ENCODE peak calls at places on chromosomes 11 and 22, in five cellular contexts. One of them, this sample, is unnamed.

GRCh38 chr22:40107756-40108437 is 69.8 kb upstream of the TNRC6B start:
- DNase-seq in H1: no peak
- DNase-seq in CD8-positive, alpha-beta T cell: no peak
- DNase-seq in neural crest cell: no peak
- DNase-seq in lower leg skin: no peak
- DNase-seq in this sample: no peak

GRCh38 chr22:32796865-32797573 is 4.5 kb upstream of the TIMP3 start:
- DNase-seq in H1: peak
- DNase-seq in lower leg skin: peak
- DNase-seq in neural crest cell: peak
- DNase-seq in CD8-positive, alpha-beta T cell: peak
- DNase-seq in this sample: peak

GRCh38 chr11:62909107-62909894 is 11.9 kb downstream of the CHRM1 start:
- DNase-seq in H1: peak
- DNase-seq in neural crest cell: peak
- DNase-seq in CD8-positive, alpha-beta T cell: no peak
- DNase-seq in lower leg skin: peak
- DNase-seq in this sample: peak

GRCh38 chr11:121596195-121597145 is 143.7 kb upstream of the SORL1-AS1 start:
- DNase-seq in neural crest cell: no peak
- DNase-seq in CD8-positive, alpha-beta T cell: no peak
- DNase-seq in H1: no peak
- DNase-seq in lower leg skin: no peak
- DNase-seq in this sample: no peak

GRCh38 chr11:94130589-94131362 is 2.1 kb downstream of the PANX1 start:
- DNase-seq in lower leg skin: peak
- DNase-seq in neural crest cell: no peak
- DNase-seq in CD8-positive, alpha-beta T cell: no peak
- DNase-seq in H1: no peak
- DNase-seq in this sample: no peak

GRCh38 chr22:39243443-39244072 is 1.2 kb downstream of the PDGFB start:
- DNase-seq in H1: peak
- DNase-seq in lower leg skin: no peak
- DNase-seq in CD8-positive, alpha-beta T cell: no peak
- DNase-seq in neural crest cell: no peak
- DNase-seq in this sample: no peak

GRCh38 chr11:103582351-103582909 is 454.0 kb upstream of the DDI1 start:
- DNase-seq in H1: no peak
- DNase-seq in lower leg skin: no peak
- DNase-seq in CD8-positive, alpha-beta T cell: no peak
- DNase-seq in neural crest cell: no peak
- DNase-seq in this sample: no peak

GRCh38 chr22:47107431-47107830 is 345.0 kb downstream of the TBC1D22A start:
- DNase-seq in neural crest cell: no peak
- DNase-seq in CD8-positive, alpha-beta T cell: no peak
- DNase-seq in lower leg skin: no peak
- DNase-seq in H1: no peak
- DNase-seq in this sample: no peak

GRCh38 chr11:121329786-121330395 is 37.3 kb downstream of the SC5D start:
- DNase-seq in H1: no peak
- DNase-seq in lower leg skin: no peak
- DNase-seq in CD8-positive, alpha-beta T cell: no peak
- DNase-seq in neural crest cell: no peak
- DNase-seq in this sample: peak

GRCh38 chr11:77071671-77072605 is 5.2 kb downstream of the CAPN5 start:
- DNase-seq in neural crest cell: no peak
- DNase-seq in lower leg skin: peak
- DNase-seq in H1: no peak
- DNase-seq in CD8-positive, alpha-beta T cell: no peak
- DNase-seq in this sample: no peak

GRCh38 chr11:77074626-77075221 is 8.0 kb downstream of the CAPN5 start:
- DNase-seq in CD8-positive, alpha-beta T cell: no peak
- DNase-seq in H1: no peak
- DNase-seq in neural crest cell: no peak
- DNase-seq in lower leg skin: peak
- DNase-seq in this sample: no peak

GRCh38 chr11:77074205-77074604 is 7.4 kb downstream of the CAPN5 start:
- DNase-seq in CD8-positive, alpha-beta T cell: no peak
- DNase-seq in neural crest cell: no peak
- DNase-seq in lower leg skin: peak
- DNase-seq in H1: no peak
- DNase-seq in this sample: no peak

GRCh38 chr11:77072851-77073327 is 6.1 kb downstream of the CAPN5 start:
- DNase-seq in H1: no peak
- DNase-seq in lower leg skin: peak
- DNase-seq in CD8-positive, alpha-beta T cell: no peak
- DNase-seq in neural crest cell: no peak
- DNase-seq in this sample: no peak

DNA sequence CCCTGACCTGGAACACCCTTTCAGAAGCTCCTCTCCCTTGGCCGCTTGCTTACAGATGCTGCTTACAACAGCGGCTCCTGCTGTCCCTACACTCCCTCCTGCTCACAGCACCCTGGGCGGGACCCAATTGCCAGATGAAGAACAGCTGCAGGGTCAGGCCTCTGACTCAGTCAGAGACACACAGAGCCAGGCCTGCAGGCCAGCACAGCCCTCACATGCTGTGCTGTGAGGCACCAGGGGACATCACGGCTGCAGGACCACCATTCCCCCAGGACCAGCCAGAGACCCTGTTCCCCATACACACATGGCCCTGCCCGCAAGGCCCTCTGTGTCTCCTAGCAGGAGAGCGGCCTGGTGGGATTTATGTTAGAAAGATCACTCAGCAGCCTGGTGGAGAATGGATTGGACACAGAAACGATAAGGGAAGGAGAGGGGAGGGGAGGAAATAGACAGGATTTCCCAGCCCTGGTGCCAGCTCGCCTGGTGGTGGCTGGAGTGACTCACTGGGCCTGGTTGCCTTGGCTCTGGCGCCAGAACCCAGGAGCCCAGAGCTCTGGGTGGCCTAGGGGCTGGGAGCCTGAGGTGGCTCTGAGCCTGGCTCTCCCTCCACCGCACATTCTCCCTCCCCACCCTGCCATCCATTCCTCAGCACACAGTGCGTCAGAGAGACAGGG is 6.7 kb downstream of the CAPN5 start:
- DNase-seq in CD8-positive, alpha-beta T cell: no peak
- DNase-seq in H1: no peak
- DNase-seq in neural crest cell: no peak
- DNase-seq in lower leg skin: peak
- DNase-seq in this sample: peak
- TF ChIP-seq CTCF in CD8-positive, alpha-beta T cell: no peak
- TF ChIP-seq CTCF in H1: no peak
- TF ChIP-seq CTCF in neural crest cell: no peak
- TF ChIP-seq CTCF in lower leg skin: no peak
- TF ChIP-seq CTCF in this sample: peak

DNA sequence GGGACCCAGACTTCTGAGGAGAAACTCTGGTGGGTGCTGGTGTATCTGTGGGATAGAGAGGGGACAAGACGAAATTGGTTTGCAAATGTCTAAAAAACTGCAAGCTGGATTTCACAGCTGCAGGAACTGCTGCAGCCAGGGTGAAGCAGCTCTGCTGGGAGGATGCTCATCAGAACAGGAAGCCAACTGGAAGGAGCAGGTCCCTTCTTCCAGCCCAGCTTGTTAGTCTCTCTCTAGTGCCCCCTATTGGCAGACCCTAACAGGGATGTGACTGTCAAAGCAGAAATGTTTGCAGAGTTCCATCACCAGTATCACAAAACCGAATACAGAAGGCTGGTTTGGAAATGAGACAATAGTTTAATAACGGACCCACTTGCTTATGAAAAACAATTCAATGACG is 74.8 kb upstream of the SLC22A12 start:
- DNase-seq in H1: no peak
- DNase-seq in lower leg skin: no peak
- DNase-seq in neural crest cell: no peak
- DNase-seq in CD8-positive, alpha-beta T cell: no peak
- DNase-seq in this sample: peak
- TF ChIP-seq CTCF in H1: peak
- TF ChIP-seq CTCF in lower leg skin: no peak
- TF ChIP-seq CTCF in neural crest cell: peak
- TF ChIP-seq CTCF in CD8-positive, alpha-beta T cell: no peak
- TF ChIP-seq CTCF in this sample: peak

GRCh38 chr22:19843857-19844422 is 10.7 kb downstream of the GNB1L start:
- DNase-seq in CD8-positive, alpha-beta T cell: no peak
- DNase-seq in H1: peak
- DNase-seq in neural crest cell: no peak
- DNase-seq in lower leg skin: no peak
- DNase-seq in this sample: no peak

GRCh38 chr22:19843107-19843856 is 11.4 kb downstream of the GNB1L start:
- DNase-seq in lower leg skin: no peak
- DNase-seq in neural crest cell: no peak
- DNase-seq in H1: no peak
- DNase-seq in CD8-positive, alpha-beta T cell: no peak
- DNase-seq in this sample: peak

GRCh38 chr22:19845369-19845722 is 9.3 kb downstream of the GNB1L start:
- DNase-seq in H1: no peak
- DNase-seq in neural crest cell: no peak
- DNase-seq in lower leg skin: no peak
- DNase-seq in CD8-positive, alpha-beta T cell: no peak
- DNase-seq in this sample: no peak

GRCh38 chr22:19846620-19847344 is 7.9 kb downstream of the GNB1L start:
- DNase-seq in neural crest cell: no peak
- DNase-seq in H1: no peak
- DNase-seq in CD8-positive, alpha-beta T cell: no peak
- DNase-seq in lower leg skin: no peak
- DNase-seq in this sample: no peak

DNA sequence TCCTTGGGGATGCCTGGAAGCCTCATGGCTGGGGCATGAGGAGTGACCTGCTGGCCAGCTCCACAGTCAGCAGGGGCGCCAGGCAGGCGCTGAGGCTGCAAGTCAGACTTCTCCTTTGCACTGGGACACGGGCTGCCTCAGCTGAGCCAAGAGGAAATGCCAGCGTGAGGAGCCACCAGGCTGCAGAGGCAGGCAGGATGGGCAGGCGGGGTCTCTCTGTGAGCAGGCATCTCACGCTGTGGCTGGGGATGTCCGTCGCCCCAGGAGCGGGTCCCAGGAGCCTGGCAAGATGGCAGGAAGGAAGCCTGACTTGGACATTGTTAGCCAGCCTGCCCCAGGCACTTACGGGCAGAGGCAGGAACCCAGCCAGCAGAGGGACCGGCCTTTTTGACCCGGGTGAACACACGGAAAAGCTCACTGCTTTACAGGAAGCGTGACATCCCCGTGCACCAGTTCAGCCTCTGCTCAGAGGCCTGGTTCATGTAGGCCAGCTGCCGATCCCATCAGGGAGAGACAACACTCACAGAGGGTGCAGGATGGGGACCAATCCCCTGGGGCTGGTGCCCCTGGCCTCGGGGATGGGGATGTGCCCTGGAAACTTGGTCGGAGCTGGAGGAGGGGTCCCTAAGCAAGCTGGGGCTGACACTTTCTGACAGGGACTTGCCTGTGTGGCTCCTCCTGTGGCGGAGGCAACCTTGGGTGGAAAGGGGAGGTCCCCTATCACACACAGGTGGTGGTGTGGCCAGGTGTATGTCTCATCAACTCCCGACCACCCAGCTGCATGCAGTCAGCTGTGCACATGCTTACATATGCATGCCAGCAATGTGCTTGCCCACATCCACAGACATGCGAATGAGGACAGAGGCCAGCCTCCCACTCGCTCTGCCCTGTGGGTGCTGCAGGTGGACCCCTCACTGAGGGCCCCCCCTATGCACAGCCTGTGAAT is 10.0 kb downstream of the GNB1L start:
- DNase-seq in lower leg skin: peak
- DNase-seq in neural crest cell: no peak
- DNase-seq in H1: peak
- DNase-seq in CD8-positive, alpha-beta T cell: no peak
- DNase-seq in this sample: no peak
- TF ChIP-seq CTCF in lower leg skin: no peak
- TF ChIP-seq CTCF in neural crest cell: no peak
- TF ChIP-seq CTCF in H1: peak
- TF ChIP-seq CTCF in CD8-positive, alpha-beta T cell: no peak
- TF ChIP-seq CTCF in this sample: no peak

GRCh38 chr22:22144858-22145257 is 99.7 kb upstream of the VPREB1 start:
- DNase-seq in CD8-positive, alpha-beta T cell: no peak
- DNase-seq in lower leg skin: no peak
- DNase-seq in H1: no peak
- DNase-seq in neural crest cell: no peak
- DNase-seq in this sample: no peak
- TF ChIP-seq CTCF in CD8-positive, alpha-beta T cell: no peak
- TF ChIP-seq CTCF in lower leg skin: no peak
- TF ChIP-seq CTCF in H1: no peak
- TF ChIP-seq CTCF in neural crest cell: peak
- TF ChIP-seq CTCF in this sample: no peak

GRCh38 chr22:35400335-35400680 is 368 bp downstream of the MCM5 start:
- DNase-seq in lower leg skin: no peak
- DNase-seq in neural crest cell: no peak
- DNase-seq in CD8-positive, alpha-beta T cell: no peak
- DNase-seq in H1: no peak
- DNase-seq in this sample: no peak

GRCh38 chr22:35398574-35398973 is 1.4 kb upstream of the MCM5 start:
- DNase-seq in CD8-positive, alpha-beta T cell: no peak
- DNase-seq in H1: no peak
- DNase-seq in lower leg skin: no peak
- DNase-seq in neural crest cell: no peak
- DNase-seq in this sample: no peak

GRCh38 chr22:35397095-35397904 is 2.6 kb upstream of the MCM5 start:
- DNase-seq in neural crest cell: no peak
- DNase-seq in H1: no peak
- DNase-seq in CD8-positive, alpha-beta T cell: no peak
- DNase-seq in lower leg skin: no peak
- DNase-seq in this sample: no peak

GRCh38 chr22:35399678-35400334 is at the start of gene MCM5:
- DNase-seq in CD8-positive, alpha-beta T cell: peak
- DNase-seq in H1: peak
- DNase-seq in neural crest cell: peak
- DNase-seq in lower leg skin: peak
- DNase-seq in this sample: peak

GRCh38 chr22:35399114-35399677 is 744 bp upstream of the MCM5 start:
- DNase-seq in neural crest cell: no peak
- DNase-seq in H1: no peak
- DNase-seq in CD8-positive, alpha-beta T cell: no peak
- DNase-seq in lower leg skin: no peak
- DNase-seq in this sample: no peak
- TF ChIP-seq CTCF in neural crest cell: no peak
- TF ChIP-seq CTCF in H1: no peak
- TF ChIP-seq CTCF in CD8-positive, alpha-beta T cell: no peak
- TF ChIP-seq CTCF in lower leg skin: no peak
- TF ChIP-seq CTCF in this sample: no peak

GRCh38 chr11:67044496-67044895 is 12.2 kb upstream of the RHOD start:
- DNase-seq in CD8-positive, alpha-beta T cell: no peak
- DNase-seq in lower leg skin: no peak
- DNase-seq in H1: no peak
- DNase-seq in neural crest cell: no peak
- DNase-seq in this sample: no peak
- TF ChIP-seq CTCF in CD8-positive, alpha-beta T cell: no peak
- TF ChIP-seq CTCF in lower leg skin: no peak
- TF ChIP-seq CTCF in H1: no peak
- TF ChIP-seq CTCF in neural crest cell: no peak
- TF ChIP-seq CTCF in this sample: no peak

GRCh38 chr22:42269407-42270177 is 861 bp downstream of the TCF20 start:
- DNase-seq in neural crest cell: peak
- DNase-seq in H1: peak
- DNase-seq in CD8-positive, alpha-beta T cell: peak
- DNase-seq in lower leg skin: peak
- DNase-seq in this sample: peak
- TF ChIP-seq CTCF in neural crest cell: peak
- TF ChIP-seq CTCF in H1: peak
- TF ChIP-seq CTCF in CD8-positive, alpha-beta T cell: peak
- TF ChIP-seq CTCF in lower leg skin: no peak
- TF ChIP-seq CTCF in this sample: peak

GRCh38 chr11:90845799-90846198 is 623.0 kb upstream of the CHORDC1 start:
- DNase-seq in neural crest cell: no peak
- DNase-seq in H1: no peak
- DNase-seq in lower leg skin: no peak
- DNase-seq in CD8-positive, alpha-beta T cell: no peak
- DNase-seq in this sample: no peak
- TF ChIP-seq CTCF in neural crest cell: no peak
- TF ChIP-seq CTCF in H1: no peak
- TF ChIP-seq CTCF in lower leg skin: no peak
- TF ChIP-seq CTCF in CD8-positive, alpha-beta T cell: no peak
- TF ChIP-seq CTCF in this sample: no peak

This sample was measured in WERI-Rb-1.